ENCODE peak calls at places on chromosomes 4 and X, in four cellular contexts. One of them, this sample, is unnamed.

GRCh38 chr4:84498203-84499026 is 677 bp downstream of the NKX6-1 start:
- DNase-seq in choroid plexus epithelial cell: peak
- DNase-seq in upper lobe of right lung: peak
- DNase-seq in fibroblast of pulmonary artery: peak
- DNase-seq in this sample: no peak

GRCh38 chrX:73977542-73978169 is 326.3 kb upstream of the ZCCHC13 start:
- DNase-seq in upper lobe of right lung: no peak
- DNase-seq in choroid plexus epithelial cell: peak
- DNase-seq in fibroblast of pulmonary artery: no peak
- DNase-seq in this sample: no peak

GRCh38 chrX:20519077-20519617 is 252.4 kb upstream of the RPS6KA3 start:
- DNase-seq in upper lobe of right lung: no peak
- DNase-seq in fibroblast of pulmonary artery: no peak
- DNase-seq in choroid plexus epithelial cell: no peak
- DNase-seq in this sample: no peak

GRCh38 chr4:10096201-10096975 is 20.2 kb downstream of the WDR1 start:
- DNase-seq in upper lobe of right lung: no peak
- DNase-seq in fibroblast of pulmonary artery: peak
- DNase-seq in choroid plexus epithelial cell: peak
- DNase-seq in this sample: peak

GRCh38 chr4:107248571-107248970 is 212.5 kb upstream of the DKK2 start:
- DNase-seq in upper lobe of right lung: no peak
- DNase-seq in fibroblast of pulmonary artery: no peak
- DNase-seq in choroid plexus epithelial cell: no peak
- DNase-seq in this sample: no peak

GRCh38 chr4:80309301-80310004 is 26.1 kb upstream of the CFAP299 start:
- DNase-seq in choroid plexus epithelial cell: peak
- DNase-seq in upper lobe of right lung: no peak
- DNase-seq in fibroblast of pulmonary artery: peak
- DNase-seq in this sample: no peak

GRCh38 chr4:89268572-89269180 is 38.9 kb downstream of the GPRIN3 start:
- DNase-seq in fibroblast of pulmonary artery: peak
- DNase-seq in upper lobe of right lung: no peak
- DNase-seq in choroid plexus epithelial cell: peak
- DNase-seq in this sample: no peak

GRCh38 chrX:1239681-1240142 is 27.3 kb upstream of the CRLF2 start:
- DNase-seq in choroid plexus epithelial cell: no peak
- DNase-seq in upper lobe of right lung: peak
- DNase-seq in fibroblast of pulmonary artery: no peak
- DNase-seq in this sample: peak

GRCh38 chr4:24745172-24745895 is 50.0 kb upstream of the SOD3 start:
- DNase-seq in fibroblast of pulmonary artery: no peak
- DNase-seq in choroid plexus epithelial cell: no peak
- DNase-seq in upper lobe of right lung: no peak
- DNase-seq in this sample: no peak

GRCh38 chr4:165060938-165061337 is 7.3 kb downstream of the TRIM75 start:
- DNase-seq in fibroblast of pulmonary artery: no peak
- DNase-seq in choroid plexus epithelial cell: peak
- DNase-seq in upper lobe of right lung: no peak
- DNase-seq in this sample: no peak

GRCh38 chr4:5708829-5709680 is 696 bp upstream of the EVC2 start:
- DNase-seq in choroid plexus epithelial cell: no peak
- DNase-seq in upper lobe of right lung: no peak
- DNase-seq in fibroblast of pulmonary artery: no peak
- DNase-seq in this sample: no peak

GRCh38 chrX:152896450-152896849 is 1.4 kb upstream of the ZNF185 start:
- DNase-seq in fibroblast of pulmonary artery: peak
- DNase-seq in choroid plexus epithelial cell: no peak
- DNase-seq in upper lobe of right lung: no peak
- DNase-seq in this sample: no peak

GRCh38 chr4:65646136-65646535 is 24.2 kb downstream of the EPHA5 start:
- DNase-seq in fibroblast of pulmonary artery: no peak
- DNase-seq in choroid plexus epithelial cell: peak
- DNase-seq in upper lobe of right lung: no peak
- DNase-seq in this sample: no peak

GRCh38 chr4:76792418-76792817 is 105.5 kb downstream of the SOWAHB start:
- DNase-seq in choroid plexus epithelial cell: no peak
- DNase-seq in fibroblast of pulmonary artery: no peak
- DNase-seq in upper lobe of right lung: no peak
- DNase-seq in this sample: no peak

GRCh38 chr4:76447326-76447954 is 12.4 kb downstream of the SHROOM3 start:
- DNase-seq in upper lobe of right lung: no peak
- DNase-seq in choroid plexus epithelial cell: peak
- DNase-seq in fibroblast of pulmonary artery: peak
- DNase-seq in this sample: no peak

GRCh38 chrX:19225906-19226305 is 103.6 kb upstream of the ADGRG2 start:
- DNase-seq in upper lobe of right lung: no peak
- DNase-seq in choroid plexus epithelial cell: peak
- DNase-seq in fibroblast of pulmonary artery: peak
- DNase-seq in this sample: peak

GRCh38 chr4:107037188-107037587 is 1.1 kb upstream of the DKK2 start:
- DNase-seq in upper lobe of right lung: peak
- DNase-seq in choroid plexus epithelial cell: peak
- DNase-seq in fibroblast of pulmonary artery: peak
- DNase-seq in this sample: peak

GRCh38 chr4:67909910-67910905 is 26.4 kb upstream of the TMPRSS11D start:
- DNase-seq in choroid plexus epithelial cell: peak
- DNase-seq in fibroblast of pulmonary artery: peak
- DNase-seq in upper lobe of right lung: no peak
- DNase-seq in this sample: no peak

GRCh38 chr4:24470681-24471622 is 113.4 kb downstream of the DHX15 start:
- DNase-seq in upper lobe of right lung: peak
- DNase-seq in fibroblast of pulmonary artery: peak
- DNase-seq in choroid plexus epithelial cell: peak
- DNase-seq in this sample: peak

GRCh38 chrX:94455782-94456181 is 781.8 kb downstream of the FAM133A start:
- DNase-seq in fibroblast of pulmonary artery: no peak
- DNase-seq in upper lobe of right lung: no peak
- DNase-seq in choroid plexus epithelial cell: no peak
- DNase-seq in this sample: no peak

GRCh38 chrX:106220177-106220576 is 52.1 kb downstream of the PWWP3B start:
- DNase-seq in fibroblast of pulmonary artery: peak
- DNase-seq in choroid plexus epithelial cell: peak
- DNase-seq in upper lobe of right lung: no peak
- DNase-seq in this sample: no peak

GRCh38 chr4:23930750-23931488 is 41.1 kb upstream of the PPARGC1A start:
- DNase-seq in choroid plexus epithelial cell: peak
- DNase-seq in upper lobe of right lung: peak
- DNase-seq in fibroblast of pulmonary artery: peak
- DNase-seq in this sample: peak

GRCh38 chr4:84562156-84562555 is 20.8 kb upstream of the CDS1 start:
- DNase-seq in choroid plexus epithelial cell: no peak
- DNase-seq in upper lobe of right lung: no peak
- DNase-seq in fibroblast of pulmonary artery: no peak
- DNase-seq in this sample: no peak

GRCh38 chr4:159190646-159191045 is 87.8 kb downstream of the RAPGEF2 start:
- DNase-seq in upper lobe of right lung: no peak
- DNase-seq in fibroblast of pulmonary artery: no peak
- DNase-seq in choroid plexus epithelial cell: no peak
- DNase-seq in this sample: no peak

GRCh38 chr4:120694973-120695372 is 227.6 kb downstream of the PRDM5 start:
- DNase-seq in upper lobe of right lung: no peak
- DNase-seq in choroid plexus epithelial cell: peak
- DNase-seq in fibroblast of pulmonary artery: peak
- DNase-seq in this sample: no peak

GRCh38 chr4:152734015-152734698 is 45.4 kb downstream of the TIGD4 start:
- DNase-seq in fibroblast of pulmonary artery: no peak
- DNase-seq in upper lobe of right lung: no peak
- DNase-seq in choroid plexus epithelial cell: no peak
- DNase-seq in this sample: no peak

GRCh38 chr4:55545681-55546632 is 752 bp downstream of the CLOCK start:
- DNase-seq in fibroblast of pulmonary artery: peak
- DNase-seq in upper lobe of right lung: peak
- DNase-seq in choroid plexus epithelial cell: peak
- DNase-seq in this sample: peak

GRCh38 chr4:55546633-55547460 is at the start of gene CLOCK:
- DNase-seq in fibroblast of pulmonary artery: peak
- DNase-seq in choroid plexus epithelial cell: peak
- DNase-seq in upper lobe of right lung: peak
- DNase-seq in this sample: peak

GRCh38 chr4:55547461-55547770 is 707 bp upstream of the CLOCK start:
- DNase-seq in choroid plexus epithelial cell: peak
- DNase-seq in upper lobe of right lung: peak
- DNase-seq in fibroblast of pulmonary artery: no peak
- DNase-seq in this sample: no peak

GRCh38 chr4:55545133-55545532 is 1.6 kb downstream of the CLOCK start:
- DNase-seq in choroid plexus epithelial cell: peak
- DNase-seq in upper lobe of right lung: no peak
- DNase-seq in fibroblast of pulmonary artery: peak
- DNase-seq in this sample: no peak

GRCh38 chr4:55543858-55544257 is 2.9 kb downstream of the CLOCK start:
- DNase-seq in choroid plexus epithelial cell: no peak
- DNase-seq in upper lobe of right lung: no peak
- DNase-seq in fibroblast of pulmonary artery: peak
- DNase-seq in this sample: no peak
- TF ChIP-seq CTCF in choroid plexus epithelial cell: no peak
- TF ChIP-seq CTCF in upper lobe of right lung: no peak
- TF ChIP-seq CTCF in fibroblast of pulmonary artery: peak
- TF ChIP-seq CTCF in this sample: no peak

DNA sequence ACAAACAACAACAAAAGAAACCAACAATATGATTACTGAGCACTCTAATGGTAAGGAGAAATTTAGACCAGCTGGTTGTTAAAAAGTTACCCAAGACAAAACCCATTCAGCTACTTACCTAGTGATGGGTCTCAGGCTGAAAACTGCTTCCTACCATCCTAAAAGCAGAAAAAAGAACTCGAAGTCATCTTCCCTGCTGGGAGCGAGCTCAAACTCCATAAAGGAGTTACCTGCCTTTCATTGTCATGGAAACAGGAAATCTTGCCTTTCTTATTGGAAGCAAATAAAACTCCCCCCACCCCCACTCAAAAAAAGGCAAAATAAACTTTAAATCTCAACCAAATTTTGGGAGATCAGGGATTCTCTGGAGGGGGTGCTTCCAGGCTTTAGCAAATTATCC is 1478.3 kb downstream of the C4orf33 start:
- DNase-seq in choroid plexus epithelial cell: no peak
- DNase-seq in fibroblast of pulmonary artery: no peak
- DNase-seq in upper lobe of right lung: no peak
- DNase-seq in this sample: no peak
- H3K4me3 ChIP-seq in choroid plexus epithelial cell: no peak
- H3K4me3 ChIP-seq in fibroblast of pulmonary artery: no peak
- H3K4me3 ChIP-seq in upper lobe of right lung: no peak
- H3K4me3 ChIP-seq in this sample: no peak

GRCh38 chrX:68947882-68948605 is 119.2 kb downstream of the EFNB1 start:
- DNase-seq in choroid plexus epithelial cell: no peak
- DNase-seq in upper lobe of right lung: no peak
- DNase-seq in fibroblast of pulmonary artery: no peak
- DNase-seq in this sample: no peak
- TF ChIP-seq CTCF in choroid plexus epithelial cell: no peak
- TF ChIP-seq CTCF in upper lobe of right lung: no peak
- TF ChIP-seq CTCF in fibroblast of pulmonary artery: no peak
- TF ChIP-seq CTCF in this sample: no peak

GRCh38 chrX:67546496-67547423 is 2.9 kb downstream of the AR start:
- DNase-seq in choroid plexus epithelial cell: no peak
- DNase-seq in upper lobe of right lung: no peak
- DNase-seq in fibroblast of pulmonary artery: no peak
- DNase-seq in this sample: no peak

GRCh38 chrX:67545772-67546495 is 2.1 kb downstream of the AR start:
- DNase-seq in upper lobe of right lung: peak
- DNase-seq in fibroblast of pulmonary artery: peak
- DNase-seq in choroid plexus epithelial cell: peak
- DNase-seq in this sample: no peak

GRCh38 chrX:67544871-67545771 is 1.3 kb downstream of the AR start:
- DNase-seq in fibroblast of pulmonary artery: peak
- DNase-seq in upper lobe of right lung: peak
- DNase-seq in choroid plexus epithelial cell: peak
- DNase-seq in this sample: peak

GRCh38 chrX:67544281-67544680 is 460 bp downstream of the AR start:
- DNase-seq in choroid plexus epithelial cell: no peak
- DNase-seq in upper lobe of right lung: peak
- DNase-seq in fibroblast of pulmonary artery: peak
- DNase-seq in this sample: no peak

GRCh38 chrX:67543818-67544217 is at the start of gene AR:
- DNase-seq in choroid plexus epithelial cell: peak
- DNase-seq in fibroblast of pulmonary artery: peak
- DNase-seq in upper lobe of right lung: peak
- DNase-seq in this sample: peak
- H3K4me3 ChIP-seq in choroid plexus epithelial cell: peak
- H3K4me3 ChIP-seq in fibroblast of pulmonary artery: peak
- H3K4me3 ChIP-seq in upper lobe of right lung: peak
- H3K4me3 ChIP-seq in this sample: no peak

DNA sequence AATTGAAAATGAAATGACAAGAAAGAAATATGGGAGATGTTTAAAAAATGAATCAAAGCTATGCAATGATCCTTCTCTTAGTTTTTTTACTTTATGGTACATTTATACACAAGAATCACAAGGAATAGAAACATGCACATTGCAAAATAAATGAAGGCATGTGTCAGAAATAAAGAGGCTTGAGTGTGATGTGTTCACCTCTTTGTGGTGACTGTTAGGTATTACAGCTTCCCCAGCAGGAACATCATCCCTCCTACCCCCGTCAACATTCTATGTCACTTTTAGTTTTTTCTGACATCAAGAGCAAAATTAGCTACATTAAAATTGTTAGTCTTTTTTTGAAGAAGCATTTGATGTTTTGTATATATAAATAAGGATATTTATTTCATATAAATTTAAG is 214.8 kb downstream of the SLC4A4 start:
- DNase-seq in fibroblast of pulmonary artery: peak
- DNase-seq in upper lobe of right lung: no peak
- DNase-seq in choroid plexus epithelial cell: peak
- DNase-seq in this sample: no peak
- TF ChIP-seq CTCF in fibroblast of pulmonary artery: peak
- TF ChIP-seq CTCF in upper lobe of right lung: peak
- TF ChIP-seq CTCF in choroid plexus epithelial cell: peak
- TF ChIP-seq CTCF in this sample: no peak

GRCh38 chr4:117096886-117097285 is 11.5 kb upstream of the TRAM1L1 start:
- DNase-seq in upper lobe of right lung: no peak
- DNase-seq in choroid plexus epithelial cell: no peak
- DNase-seq in fibroblast of pulmonary artery: no peak
- DNase-seq in this sample: no peak

GRCh38 chr4:117093581-117093980 is 8.2 kb upstream of the TRAM1L1 start:
- DNase-seq in fibroblast of pulmonary artery: peak
- DNase-seq in upper lobe of right lung: no peak
- DNase-seq in choroid plexus epithelial cell: peak
- DNase-seq in this sample: no peak

GRCh38 chr4:117096462-117096861 is 11.1 kb upstream of the TRAM1L1 start:
- DNase-seq in fibroblast of pulmonary artery: no peak
- DNase-seq in upper lobe of right lung: no peak
- DNase-seq in choroid plexus epithelial cell: no peak
- DNase-seq in this sample: no peak
- H3K4me3 ChIP-seq in fibroblast of pulmonary artery: no peak
- H3K4me3 ChIP-seq in upper lobe of right lung: no peak
- H3K4me3 ChIP-seq in choroid plexus epithelial cell: no peak
- H3K4me3 ChIP-seq in this sample: no peak

This sample was measured in mucosa of descending colon.